ENCODE peak calls at places on chromosome 15, in nine cellular contexts. G is adrenal gland, O is upper lobe of left lung, D is IMR-90, J is heart left ventricle, S is A549, H is ovary, T is body of pancreas, M is transverse colon. Z is an unnamed sample. For H3K9me3, the result is how much of the 10 kb centered on the place peaks cover.

GRCh38 chr15:69537085-69537484 is 84.5 kb downstream of the RPLP1 start:
- DNase-seq in D (no peak), M (no peak), H (no peak), S (no peak), J (no peak), O (no peak), T (no peak), G (no peak), Z (no peak)

GRCh38 chr15:42042602-42043400 is 22.0 kb upstream of the PLA2G4E start:
- DNase-seq in O (no peak), D (no peak), H (no peak), G (no peak), T (no peak), S (no peak), J (no peak), M (no peak), Z (no peak)

GRCh38 chr15:74812533-74812932 is at the start of gene LMAN1L:
- DNase-seq in S (no peak), J (no peak), M (no peak), O (no peak), D (no peak), G (no peak), H (no peak), T (no peak), Z (no peak)

GRCh38 chr15:93044301-93045190 is 44.5 kb downstream of the RGMA start:
- DNase-seq in J (no peak), D (no peak), M (no peak), T (no peak), O (peak), S (no peak), G (no peak), H (no peak), Z (no peak)

GRCh38 chr15:50933353-50933752 is 24.9 kb downstream of the AP4E1 start:
- DNase-seq in O (no peak), J (no peak), H (no peak), D (no peak), M (no peak), G (no peak), S (no peak), T (no peak), Z (no peak)

GRCh38 chr15:40637221-40637745 is 43.2 kb downstream of the KNL1 start:
- DNase-seq in S (no peak), D (no peak), M (no peak), T (no peak), O (no peak), H (no peak), G (no peak), J (no peak), Z (no peak)

GRCh38 chr15:59166156-59166555 is 40.5 kb upstream of the LDHAL6B start:
- DNase-seq in G (no peak), S (no peak), D (peak), H (no peak), M (no peak), O (no peak), T (no peak), J (no peak), Z (no peak)

GRCh38 chr15:34436956-34437442 is 609 bp downstream of the GOLGA8A start:
- DNase-seq in M (peak), S (no peak), D (peak), G (peak), H (peak), T (peak), O (peak), J (peak), Z (no peak)

GRCh38 chr15:34984884-34985630 is 3.0 kb downstream of the ZNF770 start:
- DNase-seq in D (peak), T (no peak), J (no peak), O (no peak), M (no peak), G (peak), H (no peak), S (no peak), Z (peak)

GRCh38 chr15:40306371-40306770 is 1.4 kb downstream of the PLCB2 start:
- DNase-seq in M (no peak), T (no peak), H (no peak), S (no peak), D (no peak), J (no peak), O (no peak), G (no peak), Z (no peak)

GRCh38 chr15:88913017-88913849 is at the start of gene MFGE8:
- DNase-seq in J (peak), G (peak), S (peak), M (peak), H (peak), D (peak), T (peak), O (peak), Z (peak)
- TF ChIP-seq CTCF in J (no peak), G (no peak), S (no peak), M (no peak), H (no peak), D (peak), T (no peak), O (peak), Z (peak)

DNA sequence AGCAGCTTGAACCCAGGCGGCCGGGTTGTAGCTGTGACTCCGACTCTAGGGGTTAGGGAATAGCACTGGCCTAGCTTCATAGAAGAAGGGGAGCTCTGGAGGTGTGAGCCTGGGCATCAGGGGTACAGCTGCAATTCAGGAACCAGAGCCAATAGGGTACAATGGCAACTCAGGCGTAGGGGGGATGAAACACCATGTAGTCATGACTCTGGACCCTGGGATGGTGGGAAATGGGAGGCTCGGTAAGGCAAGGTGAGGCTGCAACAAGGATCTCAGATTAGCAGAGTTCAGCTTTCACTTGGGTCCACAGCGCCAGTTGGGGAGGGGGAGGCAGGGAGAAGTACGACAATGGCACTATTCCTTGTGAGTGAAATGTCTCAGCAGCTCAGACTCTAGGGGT is 210.2 kb upstream of the LYSMD4 start:
- DNase-seq in T (no peak), H (no peak), G (no peak), M (no peak), S (no peak), O (no peak), J (no peak), D (no peak), Z (no peak)
- H3K9me3 ChIP-seq in T (under half), H (under half), G (under half), M (under half), S (under half), O (under half), J (under half), D (under half), Z (under half)

GRCh38 chr15:63194291-63194681 is 4.9 kb downstream of the RAB8B start:
- DNase-seq in D (no peak), M (no peak), H (no peak), J (no peak), S (no peak), T (no peak), G (no peak), O (no peak), Z (no peak)
- TF ChIP-seq POLR2A in D (no peak), M (no peak), H (no peak), J (no peak), S (no peak), T (no peak), G (no peak), O (no peak), Z (no peak)

GRCh38 chr15:76190767-76191538 is 120.3 kb downstream of the ETFA start:
- DNase-seq in T (peak), O (peak), D (peak), G (peak), M (peak), S (peak), H (peak), J (peak), Z (peak)
- TF ChIP-seq CTCF in T (peak), O (peak), D (peak), G (peak), M (peak), S (peak), H (peak), J (peak), Z (peak)

GRCh38 chr15:87563840-87564239 is 692.7 kb downstream of the NTRK3 start:
- DNase-seq in T (no peak), H (no peak), M (no peak), S (no peak), J (no peak), G (no peak), O (no peak), D (no peak), Z (no peak)

GRCh38 chr15:87562203-87562602 is 694.3 kb downstream of the NTRK3 start:
- DNase-seq in J (no peak), O (no peak), T (no peak), D (no peak), S (no peak), G (no peak), H (no peak), M (no peak), Z (no peak)

GRCh38 chr15:87556886-87557285 is 699.7 kb downstream of the NTRK3 start:
- DNase-seq in M (no peak), D (no peak), H (no peak), T (no peak), G (no peak), S (no peak), J (no peak), O (no peak), Z (no peak)

GRCh38 chr15:87561641-87562040 is 694.9 kb downstream of the NTRK3 start:
- DNase-seq in S (no peak), G (no peak), T (no peak), M (no peak), H (no peak), D (no peak), O (no peak), J (no peak), Z (no peak)

GRCh38 chr15:87557871-87558270 is 698.7 kb downstream of the NTRK3 start:
- DNase-seq in J (no peak), O (no peak), T (no peak), D (no peak), H (no peak), M (no peak), S (no peak), G (no peak), Z (no peak)
- H3K9me3 ChIP-seq in J (under half), O (under half), T (under half), D (under half), H (under half), M (under half), S (under half), G (under half), Z (under half)

GRCh38 chr15:84980196-84981053 is 1.2 kb upstream of the PDE8A start:
- DNase-seq in M (peak), O (peak), D (peak), H (peak), T (peak), J (peak), G (peak), S (peak), Z (peak)
- TF ChIP-seq POLR2A in M (peak), O (no peak), D (peak), H (peak), T (peak), J (no peak), G (peak), S (peak), Z (peak)

GRCh38 chr15:52765779-52766178 is 24.4 kb downstream of the ONECUT1 start:
- DNase-seq in T (peak), J (no peak), M (no peak), O (no peak), H (no peak), S (peak), D (peak), G (no peak), Z (no peak)
- TF ChIP-seq CTCF in T (peak), J (no peak), M (no peak), O (no peak), H (no peak), S (peak), D (peak), G (no peak), Z (no peak)

GRCh38 chr15:27871078-27871695 is 227.9 kb downstream of the OCA2 start:
- DNase-seq in M (no peak), T (no peak), D (no peak), H (no peak), O (no peak), J (no peak), G (no peak), S (no peak), Z (no peak)
- H3K9me3 ChIP-seq in M (under half), T (under half), D (under half), H (under half), O (under half), J (under half), G (under half), S (under half), Z (under half)

GRCh38 chr15:57385923-57386390 is 9.7 kb downstream of the CGNL1 start:
- DNase-seq in T (no peak), H (no peak), M (no peak), S (no peak), O (no peak), J (no peak), D (no peak), G (no peak), Z (no peak)
- TF ChIP-seq POLR2A in T (no peak), H (no peak), M (no peak), S (no peak), O (no peak), J (no peak), D (no peak), G (no peak), Z (no peak)

GRCh38 chr15:63056843-63057242 is 14.3 kb downstream of the TPM1 start:
- DNase-seq in M (peak), O (no peak), T (peak), H (peak), J (peak), S (no peak), D (peak), G (peak), Z (peak)
- TF ChIP-seq CTCF in M (peak), O (no peak), T (no peak), H (no peak), J (no peak), S (no peak), D (no peak), G (no peak), Z (no peak)